ENCODE peak calls at places on chromosomes 16 and 17, in four cellular contexts. B is T-helper 17 cell; I is brain microvascular endothelial cell; U is activated effector memory CD4-positive, alpha-beta T cell treated with anti-CD3 and anti-CD28 coated beads, Interleukin-2, amount 50 U/mL, for 16 hours. L is an unnamed sample.

GRCh38 chr17:8894189-8894611 is 26.7 kb upstream of the PIK3R6 start:
- DNase-seq in B (no peak), I (no peak), U (peak), L (peak)

GRCh38 chr17:7133916-7134315 is 19.3 kb upstream of the ASGR2 start:
- DNase-seq in B (no peak), I (no peak), U (peak), L (no peak)

GRCh38 chr16:86129541-86129940 is 230.6 kb downstream of the IRF8 start:
- DNase-seq in B (no peak), I (no peak), U (no peak), L (no peak)

GRCh38 chr16:24609740-24610420 is 70.5 kb downstream of the RBBP6 start:
- DNase-seq in B (no peak), I (peak), U (no peak), L (peak)

GRCh38 chr17:6799738-6800137 is 23.7 kb downstream of the FBXO39 start:
- DNase-seq in B (no peak), I (no peak), U (no peak), L (no peak)

GRCh38 chr17:38898812-38899348 is 26.5 kb upstream of the LASP1NB start:
- DNase-seq in B (peak), I (no peak), U (peak), L (no peak)

GRCh38 chr16:75376475-75376907 is 56.8 kb downstream of the CFDP1 start:
- DNase-seq in B (no peak), I (no peak), U (no peak), L (no peak)

GRCh38 chr16:27335349-27336052 is 21.7 kb downstream of the IL4R start:
- DNase-seq in B (no peak), I (no peak), U (no peak), L (no peak)

GRCh38 chr16:3642397-3643094 is 11.9 kb upstream of the DNASE1 start:
- DNase-seq in B (no peak), I (peak), U (peak), L (peak)